ENCODE peak calls at places on chromosome 4, in five cellular contexts. K, F, L, M and G are unnamed samples. For H3F3A and H3K4me1, the result is how much of the 10 kb centered on the place peaks cover.

GRCh38 chr4:8860096-8860891 is 11.3 kb downstream of the HMX1 start:
- DNase-seq in K (peak), F (no peak), L (no peak), M (peak), G (no peak)

GRCh38 chr4:48546336-48546735 is 56.3 kb downstream of the ZAR1 start:
- DNase-seq in K (peak), F (no peak), L (peak), M (peak), G (peak)

GRCh38 chr4:169854090-169854489 is 96.3 kb upstream of the HPF1 start:
- DNase-seq in K (no peak), F (no peak), L (no peak), M (peak), G (no peak)

GRCh38 chr4:88533088-88533790 is 9.7 kb upstream of the PYURF start:
- DNase-seq in K (no peak), F (no peak), L (peak), M (peak), G (no peak)

GRCh38 chr4:48016141-48017107 is at the start of the genes CNGA1 and NIPAL1:
- DNase-seq in K (peak), F (peak), L (peak), M (peak), G (peak)

GRCh38 chr4:86593726-86594558 is at the start of gene PTPN13:
- DNase-seq in K (peak), F (peak), L (peak), M (peak), G (peak)

GRCh38 chr4:1049591-1049905 is 38.1 kb downstream of the FGFRL1 start:
- DNase-seq in K (peak), F (peak), L (no peak), M (no peak), G (no peak)

GRCh38 chr4:130147618-130148017 is 1051.7 kb downstream of the C4orf33 start:
- DNase-seq in K (peak), F (no peak), L (no peak), M (peak), G (no peak)

GRCh38 chr4:88341227-88342192 is 37.1 kb upstream of the HERC6 start:
- DNase-seq in K (no peak), F (no peak), L (peak), M (no peak), G (no peak)

GRCh38 chr4:125780159-125780558 is 465.4 kb downstream of the FAT4 start:
- DNase-seq in K (no peak), F (no peak), L (peak), M (no peak), G (no peak)

GRCh38 chr4:90757529-90757928 is 630.3 kb downstream of the CCSER1 start:
- DNase-seq in K (no peak), F (no peak), L (no peak), M (no peak), G (no peak)

GRCh38 chr4:145887241-145887964 is 51.2 kb downstream of the ZNF827 start:
- DNase-seq in K (no peak), F (no peak), L (peak), M (peak), G (no peak)

GRCh38 chr4:2259036-2259540 is 2.8 kb downstream of the MXD4 start:
- DNase-seq in K (no peak), F (no peak), L (no peak), M (no peak), G (no peak)

GRCh38 chr4:77994194-77994721 is 62.9 kb upstream of the FRAS1 start:
- DNase-seq in K (peak), F (peak), L (peak), M (peak), G (peak)

GRCh38 chr4:148091896-148092295 is 350.3 kb downstream of the NR3C2 start:
- DNase-seq in K (no peak), F (no peak), L (no peak), M (no peak), G (no peak)

GRCh38 chr4:167100120-167100519 is 134.2 kb downstream of the SPOCK3 start:
- DNase-seq in K (peak), F (no peak), L (peak), M (peak), G (peak)

GRCh38 chr4:83110970-83111369 is 3.6 kb downstream of the PLAC8 start:
- DNase-seq in K (no peak), F (no peak), L (no peak), M (no peak), G (no peak)

GRCh38 chr4:148539387-148539786 is 97.2 kb upstream of the NR3C2 start:
- DNase-seq in K (no peak), F (no peak), L (no peak), M (peak), G (no peak)

GRCh38 chr4:47017081-47017480 is 14.3 kb upstream of the GABRB1 start:
- DNase-seq in K (no peak), F (no peak), L (no peak), M (no peak), G (no peak)

GRCh38 chr4:33067221-33067620 is 2347.1 kb downstream of the PCDH7 start:
- DNase-seq in K (no peak), F (no peak), L (peak), M (no peak), G (no peak)

GRCh38 chr4:88378691-88379559 is at the start of gene HERC6:
- DNase-seq in K (peak), F (peak), L (peak), M (peak), G (peak)

GRCh38 chr4:54215379-54216072 is 13.6 kb upstream of the PDGFRA start:
- DNase-seq in K (no peak), F (peak), L (peak), M (peak), G (no peak)

GRCh38 chr4:85968945-85969830 is 390.7 kb downstream of the MAPK10 start:
- DNase-seq in K (peak), F (peak), L (peak), M (peak), G (peak)

GRCh38 chr4:100170986-100171385 is 19.3 kb downstream of the DDIT4L start:
- DNase-seq in K (no peak), F (no peak), L (peak), M (no peak), G (peak)

GRCh38 chr4:122045533-122045932 is 93.7 kb upstream of the TRPC3 start:
- DNase-seq in K (no peak), F (peak), L (peak), M (no peak), G (no peak)

GRCh38 chr4:7739077-7739917 is 200.4 kb downstream of the AFAP1 start:
- DNase-seq in K (no peak), F (no peak), L (no peak), M (no peak), G (no peak)

GRCh38 chr4:30714408-30715031 is 5.6 kb upstream of the PCDH7 start:
- DNase-seq in K (peak), F (peak), L (peak), M (peak), G (peak)

GRCh38 chr4:142307857-142308256 is 538.2 kb downstream of the INPP4B start:
- DNase-seq in K (no peak), F (no peak), L (no peak), M (no peak), G (no peak)

GRCh38 chr4:173436149-173436579 is 37.2 kb upstream of the SCRG1 start:
- DNase-seq in K (peak), F (no peak), L (peak), M (peak), G (no peak)

GRCh38 chr4:173433447-173433846 is 34.5 kb upstream of the SCRG1 start:
- DNase-seq in K (no peak), F (no peak), L (no peak), M (no peak), G (no peak)

GRCh38 chr4:173434226-173434625 is 35.3 kb upstream of the SCRG1 start:
- DNase-seq in K (no peak), F (no peak), L (no peak), M (no peak), G (no peak)

GRCh38 chr4:173440888-173441287 is 42.0 kb upstream of the SCRG1 start:
- DNase-seq in K (no peak), F (no peak), L (no peak), M (no peak), G (no peak)

GRCh38 chr4:173436866-173437265 is 38.0 kb upstream of the SCRG1 start:
- DNase-seq in K (no peak), F (no peak), L (no peak), M (no peak), G (no peak)
- H3F3A ChIP-seq in K (under half), F (under half), L (under half), M (under half), G (under half)

GRCh38 chr4:103934178-103934789 is 214.5 kb upstream of the TACR3 start:
- DNase-seq in K (peak), F (peak), L (peak), M (peak), G (peak)
- TF ChIP-seq EZH2phosphoT487 in K (no peak), F (no peak), L (no peak), M (no peak), G (no peak)

DNA sequence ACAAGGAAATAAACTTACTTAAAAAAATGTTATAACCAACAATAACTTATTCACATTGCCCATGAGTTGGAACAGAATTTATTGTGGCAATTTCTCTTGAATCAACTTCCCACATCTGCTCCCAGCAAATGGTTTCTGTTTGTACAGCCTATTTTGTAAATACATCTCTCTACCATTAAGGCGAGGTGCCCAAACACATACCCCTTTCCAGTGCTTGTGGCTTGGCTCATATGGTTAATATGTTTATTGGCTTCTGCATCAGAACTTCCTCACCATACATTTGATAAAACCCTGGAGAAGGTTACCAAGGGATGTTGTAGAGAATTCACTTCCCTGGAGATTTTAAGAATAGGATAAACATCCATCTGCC is 207.1 kb downstream of the SOWAHB start:
- DNase-seq in K (no peak), F (no peak), L (peak), M (no peak), G (no peak)
- H3K4me1 ChIP-seq in K (half or more), F (under half), L (under half), M (under half), G (half or more)

DNA sequence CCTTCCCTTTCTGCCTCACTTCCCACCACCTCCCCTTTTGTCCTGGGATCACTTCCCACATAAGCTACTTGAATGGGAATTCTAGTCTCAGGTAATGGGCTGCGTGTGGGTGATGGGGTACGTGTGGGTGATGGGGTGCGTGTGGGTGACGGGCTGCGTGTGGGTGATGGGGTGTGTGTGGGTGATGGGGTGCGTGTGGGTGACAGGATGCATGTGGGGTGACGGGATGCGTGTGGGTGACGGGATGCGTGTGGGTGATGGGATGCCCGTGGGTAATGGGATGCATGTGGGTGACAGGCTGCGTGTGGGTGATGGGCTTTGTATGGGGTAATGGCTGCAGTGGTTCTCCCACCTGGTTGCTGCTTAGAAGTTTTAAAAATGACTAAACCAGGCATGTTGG is 43.6 kb downstream of the EVC2 start:
- DNase-seq in K (no peak), F (no peak), L (no peak), M (no peak), G (no peak)
- H3F3A ChIP-seq in K (under half), F (under half), L (under half), M (under half), G (under half)

DNA sequence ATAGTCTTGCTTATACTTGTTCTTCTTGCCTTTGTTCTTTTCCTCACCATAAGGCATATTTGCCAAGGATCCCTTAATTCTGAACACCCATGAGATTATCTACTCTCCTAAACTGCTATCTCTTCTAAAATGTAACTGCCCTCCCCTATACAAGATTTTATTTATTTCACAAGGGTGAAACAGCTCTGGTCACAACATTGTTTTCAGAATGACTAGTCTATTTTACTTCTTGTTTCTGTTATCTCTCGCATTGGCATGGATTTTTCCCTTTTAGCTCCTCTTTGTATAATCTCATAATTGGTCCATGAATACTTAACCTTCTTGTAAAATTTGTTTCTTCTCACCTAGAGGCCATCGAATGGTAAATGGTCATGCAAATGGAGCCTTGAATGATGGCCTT is 17.2 kb upstream of the COL25A1 start:
- DNase-seq in K (no peak), F (no peak), L (no peak), M (no peak), G (no peak)
- TF ChIP-seq EZH2phosphoT487 in K (no peak), F (no peak), L (no peak), M (no peak), G (no peak)